ENCODE peak calls at places on chromosomes 6 and 20, in six cellular contexts. I is GM23248, Q is GM23338, L is PC-3, R is neural progenitor cell, T is MM.1S. G is an unnamed sample. For H3F3A, the result is how much of the 10 kb centered on the place peaks cover.

GRCh38 chr6:98539669-98540207 is 294.6 kb upstream of the POU3F2 start:
- DNase-seq in I (no peak), Q (peak), L (peak), R (no peak), T (peak), G (no peak)

GRCh38 chr20:19649041-19649440 is 109.0 kb upstream of the RIN2 start:
- DNase-seq in I (no peak), Q (no peak), L (no peak), R (no peak), T (peak), G (no peak)

GRCh38 chr20:10558635-10559187 is 115.1 kb downstream of the JAG1 start:
- DNase-seq in I (peak), Q (no peak), L (peak), R (no peak), T (no peak), G (peak)

GRCh38 chr6:125867483-125867935 is 76.7 kb downstream of the NCOA7 start:
- DNase-seq in I (peak), Q (peak), L (peak), R (peak), T (no peak), G (peak)

GRCh38 chr6:157054531-157054979 is 268.8 kb downstream of the TMEM242 start:
- DNase-seq in I (no peak), Q (no peak), L (no peak), R (no peak), T (no peak), G (no peak)

GRCh38 chr6:145036848-145037567 is 698.3 kb downstream of the EPM2A start:
- DNase-seq in I (peak), Q (no peak), L (no peak), R (no peak), T (no peak), G (no peak)

GRCh38 chr20:34993941-34994508 is 38.4 kb downstream of the MYH7B start:
- DNase-seq in I (no peak), Q (no peak), L (no peak), R (no peak), T (no peak), G (no peak)

GRCh38 chr6:125598422-125598821 is 151.0 kb upstream of the HEY2 start:
- DNase-seq in I (peak), Q (no peak), L (peak), R (no peak), T (no peak), G (no peak)

GRCh38 chr6:158653577-158654354 is 3.9 kb downstream of the SYTL3 start:
- DNase-seq in I (no peak), Q (no peak), L (no peak), R (no peak), T (peak), G (no peak)

GRCh38 chr6:36487698-36488097 is 44.9 kb downstream of the KCTD20 start:
- DNase-seq in I (peak), Q (no peak), L (no peak), R (no peak), T (no peak), G (no peak)

GRCh38 chr6:27753668-27754407 is 158.4 kb downstream of the OR2B2 start:
- DNase-seq in I (peak), Q (peak), L (peak), R (peak), T (peak), G (peak)

GRCh38 chr6:29665942-29666825 is 9.3 kb downstream of the MOG start:
- DNase-seq in I (no peak), Q (peak), L (no peak), R (no peak), T (no peak), G (no peak)

GRCh38 chr6:157637941-157638340 is 185.1 kb upstream of the SNX9 start:
- DNase-seq in I (no peak), Q (no peak), L (no peak), R (no peak), T (no peak), G (no peak)

GRCh38 chr20:137668-138131 is 4.7 kb upstream of the DEFB126 start:
- DNase-seq in I (peak), Q (peak), L (peak), R (no peak), T (peak), G (no peak)

GRCh38 chr6:37059344-37060194 is 54.1 kb downstream of the FGD2 start:
- DNase-seq in I (peak), Q (peak), L (peak), R (peak), T (no peak), G (peak)

GRCh38 chr20:59253325-59253724 is 47.1 kb upstream of the EDN3 start:
- DNase-seq in I (no peak), Q (no peak), L (no peak), R (no peak), T (peak), G (no peak)

GRCh38 chr6:132132911-132133639 is 181.9 kb upstream of the CCN2 start:
- DNase-seq in I (peak), Q (peak), L (peak), R (no peak), T (no peak), G (no peak)

GRCh38 chr6:48388045-48388444 is 277.0 kb upstream of the PTCHD4 start:
- DNase-seq in I (no peak), Q (no peak), L (peak), R (no peak), T (no peak), G (no peak)

GRCh38 chr20:50439539-50440453 is 70.4 kb upstream of the PTPN1 start:
- DNase-seq in I (peak), Q (no peak), L (no peak), R (no peak), T (no peak), G (no peak)

GRCh38 chr6:64838726-64839125 is 868.3 kb downstream of the EYS start:
- DNase-seq in I (no peak), Q (no peak), L (peak), R (no peak), T (no peak), G (no peak)

GRCh38 chr6:138465007-138465645 is 34.2 kb downstream of the NHSL1 start:
- DNase-seq in I (peak), Q (peak), L (peak), R (no peak), T (no peak), G (peak)

GRCh38 chr6:41964201-41964887 is 22.7 kb upstream of the CCND3 start:
- DNase-seq in I (no peak), Q (no peak), L (no peak), R (no peak), T (no peak), G (no peak)

GRCh38 chr6:4281341-4282293 is 146.2 kb upstream of the ECI2 start:
- DNase-seq in I (peak), Q (peak), L (peak), R (peak), T (peak), G (peak)

GRCh38 chr20:38067717-38068365 is 34.3 kb downstream of the RPRD1B start:
- DNase-seq in I (no peak), Q (no peak), L (no peak), R (no peak), T (no peak), G (no peak)

GRCh38 chr20:53963670-53964466 is 106.5 kb downstream of the BCAS1 start:
- DNase-seq in I (no peak), Q (no peak), L (peak), R (no peak), T (no peak), G (peak)

GRCh38 chr6:159989471-159989870 is 20.6 kb downstream of the IGF2R start:
- DNase-seq in I (peak), Q (no peak), L (no peak), R (no peak), T (no peak), G (no peak)

GRCh38 chr20:45685896-45686295 is 15.9 kb upstream of the WFDC11 start:
- DNase-seq in I (peak), Q (peak), L (peak), R (peak), T (no peak), G (no peak)

GRCh38 chr6:37696841-37697735 is 595 bp downstream of the MDGA1 start:
- DNase-seq in I (peak), Q (no peak), L (no peak), R (peak), T (peak), G (peak)

GRCh38 chr6:136031982-136032381 is 180.5 kb downstream of the PDE7B start:
- DNase-seq in I (peak), Q (no peak), L (peak), R (no peak), T (no peak), G (no peak)

GRCh38 chr6:95496769-95497426 is 80.4 kb upstream of the MANEA start:
- DNase-seq in I (no peak), Q (no peak), L (no peak), R (no peak), T (no peak), G (no peak)

GRCh38 chr6:15081437-15081836 is 164.4 kb upstream of the JARID2 start:
- DNase-seq in I (no peak), Q (no peak), L (no peak), R (no peak), T (no peak), G (no peak)

GRCh38 chr6:156175971-156176421 is 601.2 kb upstream of the ARID1B start:
- DNase-seq in I (no peak), Q (peak), L (peak), R (peak), T (no peak), G (no peak)

GRCh38 chr20:1326031-1326930 is 2.7 kb downstream of the SDCBP2 start:
- DNase-seq in I (peak), Q (no peak), L (no peak), R (no peak), T (no peak), G (no peak)

GRCh38 chr6:129476810-129477209 is 233.2 kb downstream of the ARHGAP18 start:
- DNase-seq in I (no peak), Q (no peak), L (no peak), R (no peak), T (no peak), G (no peak)

GRCh38 chr6:105402090-105402980 is 547 bp downstream of the PREP start:
- DNase-seq in I (peak), Q (peak), L (peak), R (peak), T (peak), G (no peak)

GRCh38 chr6:144349690-144350132 is 64.6 kb downstream of the UTRN start:
- DNase-seq in I (peak), Q (no peak), L (peak), R (no peak), T (peak), G (peak)

GRCh38 chr20:43462369-43463132 is 4.9 kb downstream of the SRSF6 start:
- DNase-seq in I (no peak), Q (no peak), L (no peak), R (no peak), T (no peak), G (no peak)

GRCh38 chr20:36085686-36086267 is 68.8 kb upstream of the EPB41L1 start:
- DNase-seq in I (peak), Q (no peak), L (peak), R (no peak), T (no peak), G (peak)

GRCh38 chr20:36079486-36079885 is 75.1 kb upstream of the EPB41L1 start:
- DNase-seq in I (no peak), Q (no peak), L (no peak), R (no peak), T (no peak), G (no peak)

GRCh38 chr20:36084897-36085617 is 69.5 kb upstream of the EPB41L1 start:
- DNase-seq in I (no peak), Q (no peak), L (peak), R (no peak), T (no peak), G (peak)

GRCh38 chr20:36084356-36084755 is 70.2 kb upstream of the EPB41L1 start:
- DNase-seq in I (no peak), Q (no peak), L (no peak), R (no peak), T (no peak), G (no peak)

GRCh38 chr20:36082516-36082915 is 72.0 kb upstream of the EPB41L1 start:
- DNase-seq in I (no peak), Q (no peak), L (peak), R (no peak), T (no peak), G (no peak)
- TF ChIP-seq EZH2 in I (no peak), Q (no peak), L (no peak), R (no peak), T (no peak), G (no peak)

GRCh38 chr20:57321142-57321541 is 8.5 kb upstream of the SPO11 start:
- DNase-seq in I (no peak), Q (no peak), L (no peak), R (no peak), T (no peak), G (no peak)

GRCh38 chr20:57320358-57320757 is 9.2 kb upstream of the SPO11 start:
- DNase-seq in I (no peak), Q (no peak), L (no peak), R (no peak), T (no peak), G (no peak)

GRCh38 chr20:57319584-57319983 is 10.0 kb upstream of the SPO11 start:
- DNase-seq in I (no peak), Q (no peak), L (no peak), R (no peak), T (no peak), G (no peak)

GRCh38 chr20:57323034-57323433 is 6.6 kb upstream of the SPO11 start:
- DNase-seq in I (peak), Q (peak), L (peak), R (peak), T (no peak), G (peak)

DNA sequence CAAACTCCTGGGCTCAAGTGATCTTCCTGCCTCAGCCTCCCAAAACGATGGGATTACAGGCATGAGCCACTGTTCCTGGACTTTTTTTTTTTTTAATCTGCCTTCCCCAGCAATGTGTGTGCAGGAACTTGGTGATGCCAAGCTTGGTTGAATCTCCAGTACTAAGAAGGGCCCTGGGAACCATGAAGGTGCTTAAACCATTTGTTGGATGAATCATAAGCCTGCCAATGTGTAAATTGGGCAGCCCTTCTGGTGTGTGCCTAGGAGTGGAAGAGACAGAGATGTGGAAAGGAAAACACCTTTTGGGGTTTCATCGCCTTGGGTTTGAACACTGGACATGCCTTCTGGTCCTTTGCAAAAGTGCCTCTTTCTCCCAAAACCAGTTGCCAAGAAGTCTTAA is 7.1 kb upstream of the SPO11 start:
- DNase-seq in I (peak), Q (no peak), L (no peak), R (no peak), T (no peak), G (no peak)
- H3F3A ChIP-seq in I (under half), Q (under half), L (under half), R (under half), T (under half), G (under half)

GRCh38 chr20:17504326-17504897 is 26.8 kb downstream of the BFSP1 start:
- DNase-seq in I (no peak), Q (peak), L (no peak), R (no peak), T (peak), G (no peak)
- H3K4me3 ChIP-seq in I (peak), Q (no peak), L (peak), R (no peak), T (peak), G (peak)

GRCh38 chr6:101401792-101402617 is 8.5 kb downstream of the GRIK2 start:
- DNase-seq in I (peak), Q (peak), L (no peak), R (peak), T (no peak), G (no peak)
- TF ChIP-seq EZH2 in I (no peak), Q (no peak), L (no peak), R (peak), T (no peak), G (no peak)

G was measured in PC-9.